ENCODE peak calls at places on chromosomes 13 and 19, in four cellular contexts. Y, E, D and H are unnamed samples.
A peak's percentile ranks its signal among the peaks of the same experiment; 100 is the strongest.

GRCh38 chr19:3665681-3666544 is 34.4 kb downstream of the PIP5K1C start:
- DNase-seq in D (no peak), E (no peak), Y (peak; percentile 71), H (no peak)

GRCh38 chr19:33684550-33685303 is 63.0 kb downstream of the CHST8 start:
- DNase-seq in D (no peak), E (no peak), Y (no peak), H (no peak)

GRCh38 chr13:41196620-41197019 is 2.3 kb upstream of the KBTBD7 start:
- DNase-seq in D (no peak), Y (no peak), E (no peak), H (no peak)

GRCh38 chr19:898663-899062 is 5.4 kb downstream of the RNU6-9 start:
- DNase-seq in Y (no peak), D (no peak), E (no peak), H (no peak)

GRCh38 chr13:51557875-51558604 is 26.2 kb upstream of the WDFY2 start:
- DNase-seq in Y (no peak), D (peak; percentile 54), E (peak; percentile 50), H (peak; percentile 64)

GRCh38 chr13:112903606-112904195 is 65.3 kb upstream of the MCF2L start:
- DNase-seq in E (no peak), Y (no peak), D (no peak), H (no peak)

GRCh38 chr19:44747739-44748425 is 626 bp upstream of the BCL3 start:
- DNase-seq in Y (peak; percentile 80), E (no peak), D (no peak), H (no peak)

GRCh38 chr19:13120817-13121216 is 2.8 kb downstream of the NACC1 start:
- DNase-seq in E (no peak), Y (no peak), D (no peak), H (no peak)

GRCh38 chr13:30049692-30050091 is 199.3 kb upstream of the UBL3 start:
- DNase-seq in E (no peak), Y (no peak), D (no peak), H (no peak)

GRCh38 chr13:72745260-72745659 is 17.5 kb downstream of the BORA start:
- DNase-seq in D (no peak), Y (no peak), E (no peak), H (no peak)

GRCh38 chr13:112079696-112080095 is 12.7 kb downstream of the SOX1 start:
- DNase-seq in E (no peak), Y (no peak), D (no peak), H (no peak)

GRCh38 chr19:11538232-11539036 is at the start of gene CNN1:
- DNase-seq in Y (peak; percentile 41), E (no peak), D (no peak), H (no peak)

GRCh38 chr19:18514800-18515682 is 6.8 kb downstream of the ELL start:
- DNase-seq in E (no peak), D (no peak), Y (peak; percentile 71), H (no peak)

GRCh38 chr13:78595819-78596700 is 7.3 kb downstream of the POU4F1 start:
- DNase-seq in D (no peak), Y (no peak), E (no peak), H (no peak)